ENCODE peak calls at places on chromosomes 12 and 14, in seven cellular contexts. D, X, A, Q, E, U and Y are unnamed samples.

GRCh38 chr14:105989746-105990302 is 463.4 kb downstream of the TMEM121 start:
- DNase-seq in U (no peak), Q (no peak), X (no peak), D (no peak), A (no peak), E (peak; percentile 34), Y (no peak)

GRCh38 chr12:68200854-68201253 is 24.8 kb downstream of the IL26 start:
- DNase-seq in A (no peak), Q (no peak), E (no peak), D (no peak), X (no peak), U (no peak), Y (no peak)

GRCh38 chr12:82874935-82875334 is 188.2 kb downstream of the TMTC2 start:
- DNase-seq in E (no peak), D (no peak), X (no peak), U (no peak), A (no peak), Q (no peak), Y (no peak)

GRCh38 chr12:8773456-8773855 is 49.0 kb upstream of the A2ML1 start:
- DNase-seq in A (no peak), X (no peak), D (no peak), E (peak; percentile 34), U (no peak), Q (no peak), Y (no peak)

GRCh38 chr14:50021261-50021660 is 95.1 kb downstream of the VCPKMT start:
- DNase-seq in U (no peak), A (no peak), Q (no peak), D (no peak), E (no peak), X (no peak), Y (no peak)

GRCh38 chr12:123336530-123336929 is 28.1 kb downstream of the SBNO1 start:
- DNase-seq in A (no peak), Q (no peak), D (no peak), E (no peak), X (no peak), U (no peak), Y (no peak)

GRCh38 chr12:89874146-89874545 is 165.5 kb upstream of the ATP2B1 start:
- DNase-seq in A (no peak), U (no peak), D (no peak), E (no peak), X (no peak), Q (no peak), Y (no peak)

GRCh38 chr14:21526672-21527319 is 650 bp upstream of the SALL2 start:
- DNase-seq in A (no peak), D (no peak), Q (no peak), X (no peak), U (no peak), E (peak; percentile 47), Y (no peak)

GRCh38 chr12:123479442-123480180 is 21.7 kb downstream of the SNRNP35 start:
- DNase-seq in A (no peak), X (no peak), E (no peak), U (no peak), Q (no peak), D (no peak), Y (no peak)

GRCh38 chr14:72261068-72261467 is 328.8 kb downstream of the RGS6 start:
- DNase-seq in E (no peak), D (no peak), A (no peak), U (no peak), X (no peak), Q (no peak), Y (no peak)

DNA sequence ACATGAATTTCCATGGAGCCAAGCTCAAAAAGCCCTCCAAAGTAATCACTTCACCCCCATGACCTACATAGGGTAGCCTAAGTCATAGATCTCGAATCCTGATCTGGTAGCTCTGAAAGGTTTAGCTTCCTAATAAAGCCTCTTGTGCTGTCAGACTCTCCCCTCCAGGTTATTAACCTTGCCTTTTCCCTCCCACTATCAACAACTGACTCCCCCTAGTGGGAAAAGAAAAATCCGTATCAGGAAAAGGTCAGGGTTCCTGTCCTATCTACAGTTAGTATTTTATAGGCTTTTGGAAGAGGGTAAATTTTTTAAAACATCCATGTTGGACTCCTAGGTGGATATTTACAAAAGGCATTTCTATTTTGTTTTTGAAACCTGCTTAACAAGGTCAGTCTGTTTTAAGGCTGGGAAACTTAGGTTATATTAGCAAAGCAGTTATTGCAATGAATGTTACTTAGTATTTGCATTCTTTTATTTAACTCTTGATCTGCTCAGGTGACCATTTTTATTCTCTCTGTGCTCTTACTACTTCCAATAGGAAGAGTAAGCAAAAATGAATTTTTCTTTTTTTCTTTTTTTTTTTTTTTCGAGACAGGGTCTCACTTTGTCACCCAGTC is 8.0 kb downstream of the YY1 start:
- DNase-seq in A (peak; percentile 77), D (no peak), U (no peak), Q (no peak), X (no peak), E (peak; percentile 70), Y (peak; percentile 63)
- TF ChIP-seq POLR2A in A (no peak), D (no peak), U (no peak), Q (peak; percentile 21), X (no peak), E (no peak), Y (no peak)

GRCh38 chr14:55377236-55377635 is 34.4 kb downstream of the ATG14 start:
- DNase-seq in E (no peak), D (no peak), X (no peak), A (no peak), U (no peak), Q (no peak), Y (no peak)
- TF ChIP-seq POLR2A in E (no peak), D (no peak), X (no peak), A (no peak), U (no peak), Q (no peak), Y (no peak)

GRCh38 chr12:6821271-6821673 is 349 bp upstream of the GPR162 start:
- DNase-seq in X (peak; percentile 53), Q (no peak), E (peak; percentile 88), U (no peak), A (no peak), D (no peak), Y (no peak)
- TF ChIP-seq POLR2A in X (peak; percentile 12), Q (no peak), E (no peak), U (no peak), A (no peak), D (no peak), Y (no peak)

DNA sequence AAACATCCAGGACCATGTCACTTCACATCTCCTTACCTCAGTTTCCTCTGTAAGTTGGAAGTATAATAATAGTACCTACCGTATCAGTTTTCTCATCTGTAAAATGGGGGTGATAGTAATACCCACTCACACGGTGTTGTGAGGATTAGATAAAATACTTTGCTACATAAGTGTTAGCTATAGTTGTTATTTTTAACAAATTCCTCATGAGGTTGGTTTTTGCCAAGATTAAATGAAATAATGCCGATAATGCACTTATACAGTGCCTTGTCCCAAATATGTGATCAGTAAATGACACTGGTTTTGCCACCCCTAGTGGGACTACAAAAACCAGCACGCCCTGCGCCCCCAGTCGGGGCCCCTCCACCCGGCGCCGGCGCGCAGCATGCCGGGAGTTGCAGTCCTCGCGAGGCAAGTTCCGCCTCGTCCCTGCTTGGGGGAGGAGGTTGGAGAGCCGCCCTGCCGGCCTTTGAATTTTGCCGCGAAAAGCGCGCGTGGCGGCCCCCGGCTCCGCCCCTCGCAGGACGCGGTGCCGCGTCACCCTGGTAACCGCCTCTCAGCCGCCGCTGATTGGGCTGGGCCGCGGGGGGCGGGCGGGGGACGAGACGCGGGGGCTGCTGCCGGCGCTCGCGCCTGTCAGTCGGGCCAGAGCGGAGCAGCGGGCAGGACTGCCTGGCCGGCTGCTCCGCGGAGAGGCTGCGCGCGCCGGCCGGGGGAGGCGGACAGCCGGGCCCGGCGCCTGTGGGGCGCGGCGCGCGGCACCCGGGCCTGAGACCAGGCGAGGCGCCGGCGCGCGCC is at the start of gene FAM222A:
- DNase-seq in E (peak; percentile 99), X (peak; percentile 96), U (peak; percentile 96), D (peak; percentile 98), Q (peak; percentile 98), A (peak; percentile 94), Y (peak; percentile 97)
- TF ChIP-seq POLR2A in E (peak; percentile 73), X (peak; percentile 37), U (peak; percentile 78), D (peak; percentile 30), Q (peak; percentile 85), A (peak; percentile 76), Y (no peak)

GRCh38 chr12:56631790-56632700 is 1.9 kb upstream of the BAZ2A start:
- DNase-seq in A (peak; percentile 14), D (peak; percentile 75), U (peak; percentile 74), Q (peak; percentile 78), E (peak; percentile 81), X (peak; percentile 88), Y (peak; percentile 77)

GRCh38 chr12:56630180-56630632 is at the start of gene BAZ2A:
- DNase-seq in U (peak; percentile 83), D (peak; percentile 79), A (peak; percentile 64), E (peak; percentile 92), X (peak; percentile 92), Q (peak; percentile 94), Y (peak; percentile 90)

GRCh38 chr12:56628671-56629458 is 1.3 kb downstream of the BAZ2A start:
- DNase-seq in D (peak; percentile 49), A (peak; percentile 31), X (peak; percentile 65), Q (peak; percentile 72), E (peak; percentile 73), U (peak; percentile 56), Y (peak; percentile 72)

GRCh38 chr12:56626691-56627090 is 3.4 kb downstream of the BAZ2A start:
- DNase-seq in X (no peak), Q (no peak), U (no peak), E (peak; percentile 29), D (no peak), A (no peak), Y (no peak)

GRCh38 chr12:56629459-56630179 is 507 bp downstream of the BAZ2A start:
- DNase-seq in D (peak; percentile 37), Q (peak; percentile 60), U (peak; percentile 34), X (no peak), E (peak; percentile 61), A (no peak), Y (peak; percentile 32)
- TF ChIP-seq POLR2A in D (no peak), Q (no peak), U (no peak), X (no peak), E (no peak), A (no peak), Y (no peak)

GRCh38 chr12:85179680-85180300 is 100.2 kb upstream of the ALX1 start:
- DNase-seq in X (no peak), D (no peak), A (no peak), Q (no peak), E (no peak), U (no peak), Y (no peak)
- TF ChIP-seq POLR2A in X (no peak), D (no peak), A (no peak), Q (no peak), E (no peak), U (no peak), Y (no peak)

DNA sequence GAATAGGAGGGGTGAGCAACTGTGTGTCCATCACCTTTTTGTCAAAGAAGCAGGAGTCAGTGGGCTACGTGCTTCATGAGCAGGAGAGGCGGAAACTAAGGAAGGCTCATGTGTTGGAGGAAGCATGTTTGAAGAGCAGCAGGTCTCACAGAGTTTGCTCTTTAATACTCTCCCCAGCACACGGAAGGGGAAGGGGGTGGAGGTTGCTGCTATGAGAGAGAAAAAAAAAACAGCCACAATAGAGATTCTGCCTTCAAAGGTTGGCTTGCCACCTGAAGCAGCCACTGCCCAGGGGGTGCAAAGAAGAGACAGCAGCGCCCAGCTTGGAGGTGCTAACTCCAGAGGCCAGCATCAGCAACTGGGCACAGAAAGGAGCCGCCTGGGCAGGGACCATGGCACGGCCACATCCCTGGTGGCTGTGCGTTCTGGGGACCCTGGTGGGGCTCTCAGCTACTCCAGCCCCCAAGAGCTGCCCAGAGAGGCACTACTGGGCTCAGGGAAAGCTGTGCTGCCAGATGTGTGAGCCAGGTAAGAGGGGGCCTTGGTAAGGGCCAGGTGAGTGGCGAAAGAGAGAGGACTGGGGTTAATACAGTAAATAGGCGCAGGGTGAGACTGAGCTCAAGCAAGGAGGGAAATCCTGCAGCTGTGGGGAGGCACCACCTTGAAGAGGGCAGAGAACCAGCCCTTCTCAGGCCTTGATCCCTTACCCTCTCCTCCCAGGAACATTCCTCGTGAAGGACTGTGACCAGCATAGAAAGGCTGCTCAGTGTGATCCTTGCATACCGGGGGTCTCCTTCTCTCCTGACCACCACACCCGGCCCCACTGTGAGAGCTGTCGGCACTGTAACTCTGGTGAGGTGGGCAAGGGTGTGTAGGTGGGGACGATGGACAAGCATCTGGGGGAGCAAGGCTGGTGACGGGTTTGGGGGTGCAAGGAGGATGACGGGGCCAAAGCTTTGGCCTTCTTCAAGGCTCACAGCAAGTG is at the start of gene CD27:
- DNase-seq in Q (no peak), E (no peak), D (no peak), U (no peak), X (no peak), A (no peak), Y (no peak)
- TF ChIP-seq POLR2A in Q (no peak), E (no peak), D (no peak), U (no peak), X (no peak), A (no peak), Y (no peak)